ENCODE peak calls at places on chromosome 21, in eight cellular contexts. T is breast epithelium; I is C1 segment of cervical spinal cord; H is iris pigment epithelial cell; Q is activated gamma-delta T cell treated with Interleukin-2 at 50 U/mL for 16 hours; X is T-cell; G is RWPE1; M is activated effector memory CD4-positive, alpha-beta T cell treated with anti-CD3 and anti-CD28 coated beads, Interleukin-2, amount 50 U/mL, for 16 hours. J is an unnamed sample.

GRCh38 chr21:44958471-44959191 is 18.8 kb downstream of the SLX9 start:
- DNase-seq in G (no peak), T (peak; percentile 66), I (no peak), H (peak; percentile 91), M (no peak), X (no peak), Q (no peak), J (no peak)

GRCh38 chr21:17554619-17555472 is 42.0 kb downstream of the CXADR start:
- DNase-seq in M (no peak), Q (no peak), I (peak; percentile 19), H (no peak), G (peak; percentile 43), X (no peak), T (no peak), J (no peak)

GRCh38 chr21:32203877-32204480 is 74.9 kb downstream of the MIS18A start:
- DNase-seq in M (no peak), I (no peak), X (no peak), T (no peak), H (no peak), Q (no peak), G (no peak), J (no peak)

GRCh38 chr21:41164981-41165650 is 2.8 kb upstream of the BACE2 start:
- DNase-seq in T (peak; percentile 80), Q (no peak), H (no peak), M (no peak), G (peak; percentile 85), X (no peak), I (no peak), J (no peak)

GRCh38 chr21:33402011-33402979 is 918 bp upstream of the IFNGR2 start:
- DNase-seq in Q (no peak), M (no peak), I (peak; percentile 34), G (peak; percentile 45), T (peak; percentile 47), H (peak; percentile 84), X (peak; percentile 17), J (no peak)

GRCh38 chr21:44940116-44940631 is 345 bp downstream of the SLX9 start:
- DNase-seq in G (no peak), H (no peak), I (no peak), X (no peak), T (no peak), Q (no peak), M (no peak), J (no peak)

GRCh38 chr21:42568377-42568776 is 54.7 kb downstream of the SLC37A1 start:
- DNase-seq in X (no peak), H (no peak), T (no peak), M (peak; percentile 43), I (no peak), Q (no peak), G (no peak), J (no peak)

GRCh38 chr21:44987886-44988606 is 48.2 kb downstream of the SLX9 start:
- DNase-seq in G (no peak), T (no peak), I (no peak), X (no peak), M (peak; percentile 53), Q (no peak), H (no peak), J (no peak)

GRCh38 chr21:35399002-35399401 is 349.9 kb upstream of the RUNX1 start:
- DNase-seq in M (no peak), I (no peak), H (peak; percentile 41), G (no peak), T (no peak), Q (no peak), X (no peak), J (no peak)

GRCh38 chr21:46081862-46082637 is 15.9 kb upstream of the COL6A2 start:
- DNase-seq in M (no peak), G (no peak), T (peak; percentile 10), Q (no peak), H (no peak), I (no peak), X (no peak), J (no peak)

GRCh38 chr21:39238275-39238674 is 55.0 kb upstream of the PSMG1 start:
- DNase-seq in H (no peak), I (no peak), T (no peak), G (no peak), M (no peak), Q (no peak), X (no peak), J (no peak)

GRCh38 chr21:16186742-16187141 is 457.0 kb downstream of the USP25 start:
- DNase-seq in M (no peak), H (peak; percentile 67), T (no peak), I (no peak), X (no peak), G (no peak), Q (no peak), J (no peak)

GRCh38 chr21:38853421-38853919 is 47.7 kb downstream of the ETS2 start:
- DNase-seq in X (no peak), I (no peak), H (peak; percentile 95), T (peak; percentile 46), G (peak; percentile 89), Q (no peak), M (no peak), J (no peak)

GRCh38 chr21:43645414-43645891 is 13.8 kb downstream of the HSF2BP start:
- DNase-seq in H (peak; percentile 87), I (peak; percentile 5), G (peak; percentile 49), M (no peak), Q (no peak), T (peak; percentile 60), X (no peak), J (no peak)

GRCh38 chr21:45427331-45428271 is 22.6 kb downstream of the COL18A1 start:
- DNase-seq in Q (no peak), X (no peak), G (peak; percentile 95), M (no peak), H (peak; percentile 97), T (peak; percentile 71), I (no peak), J (no peak)

GRCh38 chr21:38139380-38140168 is 117.2 kb upstream of the KCNJ15 start:
- DNase-seq in Q (no peak), H (peak; percentile 90), X (no peak), T (peak; percentile 27), I (no peak), M (no peak), G (peak; percentile 85), J (no peak)

GRCh38 chr21:31332525-31332924 is 11.5 kb downstream of the TIAM1 start:
- DNase-seq in T (no peak), I (no peak), H (no peak), X (no peak), Q (no peak), G (no peak), M (no peak), J (no peak)